ENCODE peak calls at places on chromosomes 4 and X, in six cellular contexts. X is tibial artery; O is CD4-positive, alpha-beta T cell; E is sciatic nerve; J is glutamatergic neuron; G is NCI-H2171. H is an unnamed sample.

GRCh38 chrX:39133971-39134370 is 332.7 kb downstream of the MID1IP1 start:
- DNase-seq in O (no peak), J (no peak), G (no peak), E (no peak), X (no peak), H (no peak)

GRCh38 chr4:140156529-140157171 is 2.7 kb upstream of the MAML3 start:
- DNase-seq in J (no peak), E (no peak), O (no peak), X (no peak), G (no peak), H (no peak)

GRCh38 chrX:134782796-134783195 is 124.5 kb upstream of the PLAC1 start:
- DNase-seq in E (no peak), G (peak; percentile 2), O (no peak), J (no peak), X (no peak), H (no peak)

GRCh38 chr4:91114386-91114785 is 987.2 kb downstream of the CCSER1 start:
- DNase-seq in J (no peak), X (no peak), O (no peak), E (no peak), G (no peak), H (no peak)

GRCh38 chr4:40662962-40663604 is 33.4 kb upstream of the RBM47 start:
- DNase-seq in E (no peak), X (no peak), J (no peak), O (no peak), G (no peak), H (no peak)

GRCh38 chr4:128286474-128287158 is 997 bp downstream of the PGRMC2 start:
- DNase-seq in G (peak; percentile 22), E (no peak), J (no peak), O (no peak), X (no peak), H (no peak)

GRCh38 chrX:30875957-30876356 is 13.1 kb downstream of the TAB3 start:
- DNase-seq in G (no peak), J (no peak), E (no peak), X (no peak), O (no peak), H (no peak)

GRCh38 chr4:113607998-113608397 is 153.5 kb downstream of the CAMK2D start:
- DNase-seq in O (no peak), X (no peak), E (no peak), G (no peak), J (no peak), H (no peak)

GRCh38 chr4:124997907-124998306 is 285.4 kb upstream of the ANKRD50 start:
- DNase-seq in J (no peak), G (no peak), X (no peak), E (no peak), O (no peak), H (no peak)

GRCh38 chrX:110414679-110415439 is 56.2 kb downstream of the RTL9 start:
- DNase-seq in O (no peak), G (no peak), J (no peak), E (no peak), X (no peak), H (no peak)

GRCh38 chrX:63513825-63514574 is 162.9 kb upstream of the SPIN4 start:
- DNase-seq in O (no peak), J (no peak), G (no peak), X (no peak), E (no peak), H (no peak)

GRCh38 chr4:73019462-73020047 is 50.0 kb downstream of the COX18 start:
- DNase-seq in X (no peak), O (no peak), J (no peak), G (no peak), E (no peak), H (peak; percentile 14)

GRCh38 chrX:46642145-46642544 is 68.6 kb downstream of the CHST7 start:
- DNase-seq in X (no peak), O (no peak), E (no peak), J (no peak), G (no peak), H (no peak)

GRCh38 chr4:128468485-128468989 is 180.9 kb upstream of the PGRMC2 start:
- DNase-seq in O (no peak), E (peak; percentile 72), X (peak; percentile 86), G (no peak), J (no peak), H (no peak)

GRCh38 chrX:65999029-65999562 is 40.8 kb downstream of the VSIG4 start:
- DNase-seq in O (no peak), J (no peak), G (no peak), X (no peak), E (no peak), H (no peak)

GRCh38 chrX:20382518-20383291 is 116.0 kb upstream of the RPS6KA3 start:
- DNase-seq in G (no peak), E (no peak), O (no peak), J (no peak), X (no peak), H (no peak)

GRCh38 chr4:7852568-7853185 is 87.0 kb downstream of the AFAP1 start:
- DNase-seq in O (no peak), E (peak; percentile 79), J (no peak), X (no peak), G (no peak), H (no peak)

GRCh38 chr4:117134386-117134785 is 49.0 kb upstream of the TRAM1L1 start:
- DNase-seq in G (no peak), E (no peak), X (no peak), O (no peak), J (peak; percentile 39), H (peak; percentile 70)

GRCh38 chr4:107220976-107221375 is 184.9 kb upstream of the DKK2 start:
- DNase-seq in J (no peak), X (no peak), G (no peak), O (no peak), E (no peak), H (no peak)

GRCh38 chr4:186095406-186095805 is 9.1 kb upstream of the FAM149A start:
- DNase-seq in J (no peak), E (no peak), G (no peak), X (no peak), O (no peak), H (no peak)

GRCh38 chr4:100170986-100171385 is 19.3 kb downstream of the DDIT4L start:
- DNase-seq in J (no peak), O (no peak), G (no peak), E (no peak), X (no peak), H (no peak)

GRCh38 chr4:17630228-17630627 is 15.8 kb downstream of the MED28 start:
- DNase-seq in G (no peak), J (no peak), E (no peak), X (no peak), O (no peak), H (no peak)

GRCh38 chr4:2076908-2077534 is 17.9 kb downstream of the NAT8L start:
- DNase-seq in G (no peak), E (peak; percentile 43), X (no peak), J (no peak), O (no peak), H (no peak)

GRCh38 chr4:14749910-14750309 is 252.4 kb upstream of the CPEB2 start:
- DNase-seq in E (no peak), O (no peak), J (no peak), G (no peak), X (peak; percentile 30), H (no peak)

GRCh38 chr4:19883841-19884240 is 367.9 kb upstream of the SLIT2 start:
- DNase-seq in E (no peak), J (no peak), G (no peak), O (no peak), X (no peak), H (no peak)

GRCh38 chr4:156962069-156962377 is 9.6 kb downstream of the PDGFC start:
- DNase-seq in E (no peak), O (no peak), J (no peak), G (no peak), X (no peak), H (no peak)

GRCh38 chr4:56130609-56131150 is 181.9 kb downstream of the CEP135 start:
- DNase-seq in X (no peak), J (no peak), G (no peak), O (no peak), E (no peak), H (peak; percentile 10)

GRCh38 chr4:8152865-8153257 is 5.8 kb downstream of the ABLIM2 start:
- DNase-seq in X (no peak), E (no peak), G (no peak), J (no peak), O (no peak), H (no peak)

GRCh38 chrX:69387559-69388487 is 116.3 kb upstream of the NALF2 start:
- DNase-seq in X (peak; percentile 22), E (peak; percentile 69), G (no peak), O (no peak), J (peak; percentile 78), H (no peak)

GRCh38 chr4:100574607-100575006 is 56.8 kb upstream of the EMCN start:
- DNase-seq in G (no peak), X (no peak), O (no peak), E (no peak), J (no peak), H (no peak)